ENCODE peak calls at places on chromosomes 1 and 21, in five cellular contexts. One of them, this sample, is unnamed.

GRCh38 chr1:916173-917075 is 7.3 kb upstream of the SAMD11 start:
- DNase-seq in small intestine: peak; percentile 44
- DNase-seq in MM.1S: no peak
- DNase-seq in neuronal stem cell: no peak
- DNase-seq in psoas muscle: peak; percentile 36
- DNase-seq in this sample: no peak

GRCh38 chr1:14740016-14740415 is 141.5 kb downstream of the KAZN start:
- DNase-seq in MM.1S: no peak
- DNase-seq in psoas muscle: no peak
- DNase-seq in small intestine: no peak
- DNase-seq in neuronal stem cell: no peak
- DNase-seq in this sample: no peak

GRCh38 chr1:245704341-245704740 is 549.6 kb downstream of the KIF26B start:
- DNase-seq in psoas muscle: no peak
- DNase-seq in neuronal stem cell: no peak
- DNase-seq in small intestine: no peak
- DNase-seq in MM.1S: no peak
- DNase-seq in this sample: no peak

GRCh38 chr21:28018741-28019669 is 973.7 kb downstream of the LTN1 start:
- DNase-seq in neuronal stem cell: no peak
- DNase-seq in small intestine: peak; percentile 24
- DNase-seq in MM.1S: peak; percentile 85
- DNase-seq in psoas muscle: peak; percentile 59
- DNase-seq in this sample: peak; percentile 16

GRCh38 chr1:158177705-158178450 is 2.8 kb upstream of the CD1D start:
- DNase-seq in small intestine: peak; percentile 96
- DNase-seq in psoas muscle: peak; percentile 96
- DNase-seq in neuronal stem cell: peak; percentile 74
- DNase-seq in MM.1S: peak; percentile 59
- DNase-seq in this sample: peak; percentile 23

GRCh38 chr1:184028854-184029623 is 8.5 kb downstream of the COLGALT2 start:
- DNase-seq in psoas muscle: peak; percentile 66
- DNase-seq in small intestine: no peak
- DNase-seq in neuronal stem cell: no peak
- DNase-seq in MM.1S: no peak
- DNase-seq in this sample: no peak

GRCh38 chr1:169184812-169185211 is 78.3 kb downstream of the ATP1B1 start:
- DNase-seq in neuronal stem cell: no peak
- DNase-seq in MM.1S: no peak
- DNase-seq in small intestine: no peak
- DNase-seq in psoas muscle: no peak
- DNase-seq in this sample: no peak

GRCh38 chr1:3452866-3453175 is 1.6 kb upstream of the ARHGEF16 start:
- DNase-seq in neuronal stem cell: no peak
- DNase-seq in psoas muscle: no peak
- DNase-seq in MM.1S: no peak
- DNase-seq in small intestine: no peak
- DNase-seq in this sample: no peak

GRCh38 chr1:98557808-98558390 is 103.6 kb upstream of the SNX7 start:
- DNase-seq in neuronal stem cell: peak; percentile 36
- DNase-seq in small intestine: no peak
- DNase-seq in psoas muscle: no peak
- DNase-seq in MM.1S: no peak
- DNase-seq in this sample: no peak

GRCh38 chr1:183147735-183148134 is 38.3 kb upstream of the LAMC2 start:
- DNase-seq in neuronal stem cell: no peak
- DNase-seq in small intestine: no peak
- DNase-seq in MM.1S: no peak
- DNase-seq in psoas muscle: no peak
- DNase-seq in this sample: no peak

GRCh38 chr1:113488576-113489177 is 98.4 kb downstream of the MAGI3 start:
- DNase-seq in small intestine: no peak
- DNase-seq in neuronal stem cell: no peak
- DNase-seq in psoas muscle: no peak
- DNase-seq in MM.1S: no peak
- DNase-seq in this sample: no peak

GRCh38 chr21:34536820-34537219 is 24.8 kb upstream of the KCNE1 start:
- DNase-seq in MM.1S: no peak
- DNase-seq in small intestine: peak; percentile 13
- DNase-seq in neuronal stem cell: no peak
- DNase-seq in psoas muscle: no peak
- DNase-seq in this sample: no peak

GRCh38 chr1:167871331-167871730 is 42.6 kb downstream of the ADCY10 start:
- DNase-seq in small intestine: no peak
- DNase-seq in psoas muscle: no peak
- DNase-seq in neuronal stem cell: no peak
- DNase-seq in MM.1S: no peak
- DNase-seq in this sample: no peak

GRCh38 chr1:25676488-25676887 is 59.9 kb downstream of the MAN1C1 start:
- DNase-seq in small intestine: no peak
- DNase-seq in psoas muscle: no peak
- DNase-seq in neuronal stem cell: no peak
- DNase-seq in MM.1S: no peak
- DNase-seq in this sample: no peak

GRCh38 chr1:9078035-9078948 is 8.9 kb upstream of the SLC2A5 start:
- DNase-seq in small intestine: peak; percentile 96
- DNase-seq in neuronal stem cell: no peak
- DNase-seq in MM.1S: peak; percentile 92
- DNase-seq in psoas muscle: no peak
- DNase-seq in this sample: no peak

GRCh38 chr1:62687421-62687902 is 724 bp downstream of the DOCK7 start:
- DNase-seq in small intestine: peak; percentile 51
- DNase-seq in neuronal stem cell: peak; percentile 54
- DNase-seq in psoas muscle: peak; percentile 48
- DNase-seq in MM.1S: peak; percentile 35
- DNase-seq in this sample: peak; percentile 41

GRCh38 chr1:44776749-44777068 is 1.4 kb downstream of the RPS8 start:
- DNase-seq in neuronal stem cell: no peak
- DNase-seq in psoas muscle: no peak
- DNase-seq in small intestine: no peak
- DNase-seq in MM.1S: no peak
- DNase-seq in this sample: no peak

GRCh38 chr21:46286668-46286982 is 483 bp downstream of the YBEY start:
- DNase-seq in small intestine: no peak
- DNase-seq in MM.1S: no peak
- DNase-seq in psoas muscle: no peak
- DNase-seq in neuronal stem cell: no peak
- DNase-seq in this sample: no peak

GRCh38 chr1:192628406-192629057 is 7.4 kb upstream of the RGS13 start:
- DNase-seq in MM.1S: no peak
- DNase-seq in psoas muscle: no peak
- DNase-seq in small intestine: no peak
- DNase-seq in neuronal stem cell: no peak
- DNase-seq in this sample: no peak
- H3K27ac ChIP-seq in MM.1S: no peak overlapping the region
- H3K27ac ChIP-seq in psoas muscle: no peak overlapping the region
- H3K27ac ChIP-seq in small intestine: no peak overlapping the region
- H3K27ac ChIP-seq in neuronal stem cell: no peak overlapping the region
- H3K27ac ChIP-seq in this sample: no peak overlapping the region

DNA sequence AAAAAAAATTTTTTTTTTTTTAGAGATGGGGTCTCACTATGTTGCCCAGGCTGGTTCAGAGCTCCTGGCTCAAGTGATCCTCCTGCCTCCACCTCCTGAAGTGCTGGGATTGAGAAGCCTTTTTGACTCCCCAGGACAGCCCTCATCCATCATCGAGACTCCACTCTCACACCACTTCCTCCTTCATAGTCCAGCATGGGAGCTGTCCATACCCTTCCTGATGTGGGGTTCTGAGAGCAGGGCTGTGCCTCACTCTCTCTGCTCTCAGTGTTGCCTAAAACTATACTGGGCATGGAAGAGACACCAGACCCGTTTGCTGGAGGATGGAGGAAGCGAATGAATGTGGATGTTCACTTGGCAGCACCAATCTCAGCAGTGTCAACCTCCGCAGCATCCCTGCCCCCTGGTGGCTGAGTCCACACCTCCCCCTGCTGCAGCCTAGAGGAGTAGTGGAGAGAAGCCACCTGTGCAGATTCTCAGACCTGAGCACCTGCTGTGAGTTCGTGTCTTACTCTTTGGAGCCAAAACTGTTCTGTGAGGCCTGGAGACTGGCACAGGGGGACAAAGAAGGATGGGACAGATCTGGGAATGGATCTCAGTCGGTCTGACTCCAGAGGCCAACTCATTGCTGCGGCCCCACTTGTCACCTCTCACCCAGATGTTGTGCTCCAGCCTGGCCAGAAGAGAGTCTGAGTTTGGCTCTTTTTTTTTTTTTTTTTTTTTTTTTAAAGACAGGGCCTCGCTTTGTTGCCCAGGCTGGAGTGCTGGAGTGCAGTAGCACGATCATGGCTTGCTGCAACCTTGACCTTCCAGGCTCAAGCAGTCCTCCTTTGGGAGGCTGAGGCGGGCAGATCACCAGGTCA is 17.7 kb downstream of the TINAGL1 start:
- DNase-seq in psoas muscle: peak; percentile 85
- DNase-seq in neuronal stem cell: peak; percentile 61
- DNase-seq in small intestine: peak; percentile 88
- DNase-seq in MM.1S: peak; percentile 80
- DNase-seq in this sample: no peak
- H3K27ac ChIP-seq in psoas muscle: no peak overlapping the region
- H3K27ac ChIP-seq in neuronal stem cell: no peak overlapping the region
- H3K27ac ChIP-seq in small intestine: no peak overlapping the region
- H3K27ac ChIP-seq in MM.1S: no peak overlapping the region
- H3K27ac ChIP-seq in this sample: no peak overlapping the region

GRCh38 chr1:18191037-18191867 is 83.7 kb downstream of the IGSF21 start:
- DNase-seq in MM.1S: no peak
- DNase-seq in neuronal stem cell: no peak
- DNase-seq in psoas muscle: no peak
- DNase-seq in small intestine: no peak
- DNase-seq in this sample: no peak
- H3K27ac ChIP-seq in MM.1S: no peak overlapping the region
- H3K27ac ChIP-seq in neuronal stem cell: no peak overlapping the region
- H3K27ac ChIP-seq in psoas muscle: no peak overlapping the region
- H3K27ac ChIP-seq in small intestine: no peak overlapping the region
- H3K27ac ChIP-seq in this sample: no peak overlapping the region

GRCh38 chr1:86914635-86914997 is at the start of gene HS2ST1:
- DNase-seq in MM.1S: no peak
- DNase-seq in small intestine: no peak
- DNase-seq in psoas muscle: no peak
- DNase-seq in neuronal stem cell: no peak
- DNase-seq in this sample: no peak
- H3K27ac ChIP-seq in MM.1S: peak within 1 kb of the TSS; percentile 79
- H3K27ac ChIP-seq in small intestine: peak within 1 kb of the TSS; percentile 94
- H3K27ac ChIP-seq in psoas muscle: peak within 1 kb of the TSS; percentile 98
- H3K27ac ChIP-seq in neuronal stem cell: peak within 1 kb of the TSS; percentile 98
- H3K27ac ChIP-seq in this sample: peak within 1 kb of the TSS; percentile 97

GRCh38 chr1:155005076-155005971 is 2.7 kb downstream of the ZBTB7B start:
- DNase-seq in small intestine: peak; percentile 81
- DNase-seq in MM.1S: no peak
- DNase-seq in neuronal stem cell: no peak
- DNase-seq in psoas muscle: peak; percentile 87
- DNase-seq in this sample: peak; percentile 74
- H3K27ac ChIP-seq in small intestine: peak overlapping the region; percentile 96
- H3K27ac ChIP-seq in MM.1S: peak overlapping the region; percentile 48
- H3K27ac ChIP-seq in neuronal stem cell: no peak overlapping the region
- H3K27ac ChIP-seq in psoas muscle: peak overlapping the region; percentile 94
- H3K27ac ChIP-seq in this sample: peak overlapping the region; percentile 96

DNA sequence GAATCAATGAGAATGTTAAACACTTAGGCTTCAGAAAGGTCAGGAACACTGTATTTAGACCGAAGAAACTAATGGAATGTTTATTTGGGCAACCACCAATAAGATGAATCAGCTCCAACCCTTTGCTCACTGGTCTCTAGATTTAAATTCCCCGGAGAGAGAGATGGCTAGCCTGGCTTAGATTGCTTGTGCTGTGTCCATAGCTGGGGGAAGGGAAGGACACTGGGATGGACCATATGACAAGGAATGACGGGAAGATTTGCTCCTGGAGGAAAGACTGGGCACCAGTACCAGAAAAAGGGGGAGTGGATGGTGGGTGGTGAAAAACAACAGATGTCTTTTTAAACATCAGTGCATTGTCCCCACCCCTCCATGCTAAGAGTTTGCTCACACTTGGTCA is 426.6 kb downstream of the DUSP10 start:
- DNase-seq in neuronal stem cell: no peak
- DNase-seq in MM.1S: no peak
- DNase-seq in psoas muscle: no peak
- DNase-seq in small intestine: no peak
- DNase-seq in this sample: no peak
- H3K27ac ChIP-seq in neuronal stem cell: no peak overlapping the region
- H3K27ac ChIP-seq in MM.1S: no peak overlapping the region
- H3K27ac ChIP-seq in psoas muscle: no peak overlapping the region
- H3K27ac ChIP-seq in small intestine: no peak overlapping the region
- H3K27ac ChIP-seq in this sample: no peak overlapping the region

DNA sequence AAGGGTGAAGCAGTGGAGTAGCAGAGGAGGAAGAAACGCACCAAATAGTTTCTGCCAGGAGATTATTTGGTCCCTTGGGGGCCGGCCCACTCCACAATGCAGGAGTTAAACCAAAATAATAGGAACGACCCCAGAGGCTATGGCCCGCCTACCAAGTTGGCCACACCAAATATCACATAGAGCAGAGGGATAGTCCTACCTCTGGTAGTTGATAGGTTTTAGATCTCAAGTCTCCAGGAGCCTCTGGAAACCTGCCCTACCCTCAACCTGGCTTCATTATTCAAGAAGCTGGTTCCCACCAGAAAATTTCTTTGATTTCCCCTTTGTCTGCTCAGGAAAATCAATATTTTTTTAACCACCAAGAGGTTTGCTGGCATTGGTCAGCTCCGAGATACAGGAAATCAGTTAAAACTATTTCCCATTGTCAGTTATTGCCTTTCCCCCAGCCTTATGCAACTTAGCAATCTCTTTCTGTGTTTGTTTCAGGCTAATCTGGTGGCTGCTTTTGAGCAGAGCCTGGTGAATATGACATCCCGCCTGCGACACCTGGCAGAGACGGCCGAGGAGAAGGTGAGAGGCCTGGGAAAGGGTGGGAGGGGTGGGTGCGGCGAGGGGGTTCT is 35.5 kb upstream of the IPO9 start:
- DNase-seq in MM.1S: no peak
- DNase-seq in neuronal stem cell: no peak
- DNase-seq in small intestine: no peak
- DNase-seq in psoas muscle: no peak
- DNase-seq in this sample: no peak
- H3K27ac ChIP-seq in MM.1S: no peak overlapping the region
- H3K27ac ChIP-seq in neuronal stem cell: no peak overlapping the region
- H3K27ac ChIP-seq in small intestine: no peak overlapping the region
- H3K27ac ChIP-seq in psoas muscle: no peak overlapping the region
- H3K27ac ChIP-seq in this sample: peak overlapping the region; percentile 99

GRCh38 chr1:30146448-30146847 is 576.9 kb downstream of the MATN1 start:
- DNase-seq in psoas muscle: no peak
- DNase-seq in MM.1S: no peak
- DNase-seq in neuronal stem cell: no peak
- DNase-seq in small intestine: no peak
- DNase-seq in this sample: no peak
- H3K27ac ChIP-seq in psoas muscle: no peak overlapping the region
- H3K27ac ChIP-seq in MM.1S: no peak overlapping the region
- H3K27ac ChIP-seq in neuronal stem cell: no peak overlapping the region
- H3K27ac ChIP-seq in small intestine: no peak overlapping the region
- H3K27ac ChIP-seq in this sample: no peak overlapping the region

This sample was measured in caudate nucleus.